ENCODE peak calls at places on chromosomes 6 and 20, in seven cellular contexts. W is NCI-H1436, I is left ventricle myocardium inferior, Q is NCI-H226, E is osteocyte, Z is upper lobe of right lung, O is lower lobe of right lung. Y is an unnamed sample.

GRCh38 chr6:135540207-135540877 is 42.8 kb upstream of the AHI1 start:
- DNase-seq in O (no peak), I (no peak), Z (no peak), E (no peak), W (no peak), Q (peak; percentile 19), Y (no peak)

GRCh38 chr20:7094438-7094997 is 327.0 kb downstream of the BMP2 start:
- DNase-seq in Q (no peak), I (no peak), W (peak; percentile 43), O (no peak), E (no peak), Z (no peak), Y (no peak)

GRCh38 chr6:26225848-26226590 is 138.8 kb downstream of the HFE start:
- DNase-seq in I (no peak), O (no peak), E (no peak), Q (no peak), W (no peak), Z (no peak), Y (no peak)

GRCh38 chr20:51160821-51161220 is 137.9 kb upstream of the KCNG1 start:
- DNase-seq in I (no peak), Q (no peak), E (peak; percentile 72), W (no peak), Z (no peak), O (no peak), Y (no peak)

GRCh38 chr6:38906582-38906981 is 142.0 kb upstream of the GLP1R start:
- DNase-seq in O (no peak), I (no peak), W (no peak), Q (no peak), Z (no peak), E (no peak), Y (no peak)

GRCh38 chr6:16684195-16684689 is 77.0 kb downstream of the ATXN1 start:
- DNase-seq in Z (peak; percentile 71), W (no peak), Q (no peak), O (peak; percentile 73), E (no peak), I (no peak), Y (no peak)

GRCh38 chr20:6397115-6397514 is 274.3 kb upstream of the FERMT1 start:
- DNase-seq in Q (no peak), W (no peak), E (no peak), I (no peak), Z (no peak), O (no peak), Y (no peak)

GRCh38 chr6:116011520-116011919 is 49.2 kb downstream of the FRK start:
- DNase-seq in W (no peak), E (no peak), Q (no peak), I (no peak), O (no peak), Z (no peak), Y (no peak)

GRCh38 chr6:119140471-119141165 is 62.2 kb upstream of the FAM184A start:
- DNase-seq in I (no peak), Z (no peak), O (no peak), W (no peak), E (no peak), Q (no peak), Y (no peak)

GRCh38 chr6:83905648-83906047 is 46.2 kb downstream of the CYB5R4 start:
- DNase-seq in E (no peak), I (no peak), O (no peak), W (no peak), Q (no peak), Z (no peak), Y (no peak)

GRCh38 chr20:59571591-59572314 is 32.6 kb upstream of the PHACTR3 start:
- DNase-seq in W (peak; percentile 5), I (peak; percentile 67), O (peak; percentile 70), Z (peak; percentile 77), E (peak; percentile 88), Q (peak; percentile 9), Y (peak; percentile 4)

GRCh38 chr20:12371955-12372354 is 454.3 kb downstream of the BTBD3 start:
- DNase-seq in Z (no peak), E (no peak), Q (no peak), O (no peak), I (no peak), W (peak; percentile 57), Y (no peak)

GRCh38 chr6:140475086-140475485 is 1100.6 kb upstream of the CITED2 start:
- DNase-seq in W (no peak), O (no peak), I (no peak), Z (no peak), Q (peak; percentile 58), E (no peak), Y (no peak)

GRCh38 chr20:17636523-17637412 is 45.3 kb downstream of the RRBP1 start:
- DNase-seq in O (no peak), W (peak; percentile 75), Z (no peak), Q (no peak), I (no peak), E (no peak), Y (no peak)

GRCh38 chr6:7580927-7581618 is 8.9 kb upstream of the SNRNP48 start:
- DNase-seq in I (no peak), W (no peak), O (no peak), Z (no peak), E (no peak), Q (no peak), Y (no peak)

GRCh38 chr20:11791316-11792228 is 126.1 kb upstream of the BTBD3 start:
- DNase-seq in W (no peak), Q (peak; percentile 64), Z (no peak), I (no peak), O (no peak), E (no peak), Y (no peak)

GRCh38 chr20:13333793-13334192 is 112.7 kb downstream of the ISM1 start:
- DNase-seq in Z (no peak), E (no peak), I (no peak), Q (no peak), W (no peak), O (no peak), Y (no peak)

GRCh38 chr20:24314053-24314452 is 155.4 kb upstream of the SYNDIG1 start:
- DNase-seq in E (no peak), Q (no peak), W (no peak), O (no peak), I (no peak), Z (no peak), Y (no peak)

GRCh38 chr6:118630067-118630466 is 21.3 kb downstream of the CEP85L start:
- DNase-seq in I (no peak), Q (no peak), O (no peak), W (no peak), E (no peak), Z (no peak), Y (no peak)

Y was measured in NCI-H2107.